ENCODE peak calls at places on chromosomes 5 and 9, in four cellular contexts. W, E, B and U are unnamed samples.

GRCh38 chr9:117019242-117019641 is 332.1 kb downstream of the TRIM32 start:
- DNase-seq in W (no peak), E (no peak), B (no peak), U (no peak)

GRCh38 chr5:154862766-154863165 is 4.3 kb downstream of the CNOT8 start:
- DNase-seq in W (no peak), E (no peak), B (no peak), U (no peak)

GRCh38 chr9:83219154-83219923 is 156.4 kb upstream of the RASEF start:
- DNase-seq in W (peak), E (peak), B (peak), U (no peak)

GRCh38 chr5:146813346-146813745 is 65.2 kb downstream of the PPP2R2B start:
- DNase-seq in W (no peak), E (no peak), B (no peak), U (no peak)

GRCh38 chr5:151633892-151634291 is 42.8 kb upstream of the FAT2 start:
- DNase-seq in W (no peak), E (no peak), B (no peak), U (no peak)

GRCh38 chr5:173245319-173246134 is 10.5 kb upstream of the NKX2-5 start:
- DNase-seq in W (no peak), E (no peak), B (no peak), U (no peak)

GRCh38 chr9:7570107-7570720 is 229.4 kb downstream of the DMAC1 start:
- DNase-seq in W (peak), E (peak), B (no peak), U (peak)

GRCh38 chr9:127267793-127268507 is 3.4 kb downstream of the GARNL3 start:
- DNase-seq in W (no peak), E (no peak), B (no peak), U (no peak)

GRCh38 chr9:18668944-18669343 is 195.0 kb downstream of the ADAMTSL1 start:
- DNase-seq in W (no peak), E (no peak), B (no peak), U (no peak)

GRCh38 chr9:132857031-132857430 is 21.1 kb downstream of the AK8 start:
- DNase-seq in W (no peak), E (peak), B (no peak), U (no peak)